ENCODE peak calls at places on chromosome 19, in four cellular contexts. V is IMR-90, Y is H9, I is H1. B is an unnamed sample.

GRCh38 chr19:47319923-47320871 is 10.5 kb downstream of the C5AR1 start:
- DNase-seq in I (no peak), V (no peak), Y (no peak), B (no peak)

GRCh38 chr19:49968279-49968922 is 7.4 kb upstream of the SIGLEC11 start:
- DNase-seq in I (no peak), V (no peak), Y (no peak), B (no peak)

GRCh38 chr19:16445238-16446107 is 26.3 kb downstream of the EPS15L1 start:
- DNase-seq in I (no peak), Y (no peak), V (peak; percentile 83), B (no peak)

GRCh38 chr19:2763687-2764086 is 19.4 kb downstream of the SGTA start:
- DNase-seq in V (no peak), Y (no peak), I (no peak), B (no peak)

GRCh38 chr19:13463296-13463695 is 43.0 kb downstream of the CACNA1A start:
- DNase-seq in V (peak; percentile 15), Y (peak; percentile 48), I (peak; percentile 84), B (peak; percentile 56)

GRCh38 chr19:54209748-54210494 is 9.3 kb downstream of the RPS9 start:
- DNase-seq in V (peak; percentile 98), I (no peak), Y (no peak), B (peak; percentile 36)

GRCh38 chr19:5217171-5217570 is 123.4 kb downstream of the PTPRS start:
- DNase-seq in Y (no peak), V (no peak), I (no peak), B (no peak)

GRCh38 chr19:19817357-19817756 is 4.2 kb downstream of the ZNF506 start:
- DNase-seq in V (no peak), I (no peak), Y (no peak), B (peak; percentile 3)

GRCh38 chr19:17260842-17261325 is 3.7 kb downstream of the USHBP1 start:
- DNase-seq in I (peak; percentile 95), V (peak; percentile 64), Y (peak; percentile 96), B (peak; percentile 96)

GRCh38 chr19:7515471-7516226 is at the start of gene ZNF358:
- DNase-seq in Y (peak; percentile 84), I (peak; percentile 88), V (peak; percentile 46), B (peak; percentile 86)

GRCh38 chr19:54030895-54031586 is 32.7 kb downstream of the VSTM1 start:
- DNase-seq in Y (no peak), V (peak; percentile 24), I (no peak), B (peak; percentile 47)

GRCh38 chr19:23802290-23802689 is 43.6 kb upstream of the ZNF681 start:
- DNase-seq in I (no peak), V (no peak), Y (no peak), B (no peak)

GRCh38 chr19:37932985-37933953 is 26.3 kb downstream of the SIPA1L3 start:
- DNase-seq in V (peak; percentile 61), I (no peak), Y (peak; percentile 48), B (peak; percentile 28)

GRCh38 chr19:32453736-32454135 is 48.2 kb downstream of the DPY19L3 start:
- DNase-seq in I (no peak), Y (no peak), V (peak; percentile 54), B (no peak)

GRCh38 chr19:11421607-11422098 is 2.5 kb upstream of the RGL3 start:
- DNase-seq in V (no peak), Y (peak; percentile 92), I (peak; percentile 100), B (peak; percentile 83)

GRCh38 chr19:366951-367350 is 22.4 kb upstream of the MIER2 start:
- DNase-seq in I (no peak), V (no peak), Y (peak; percentile 11), B (no peak)

GRCh38 chr19:14089662-14090508 is 666 bp downstream of the SAMD1 start:
- DNase-seq in Y (no peak), V (peak; percentile 74), I (peak; percentile 62), B (peak; percentile 63)

GRCh38 chr19:50046649-50047503 is 21.1 kb downstream of the ZNF473 start:
- DNase-seq in V (peak; percentile 18), I (peak; percentile 84), Y (no peak), B (peak; percentile 57)

GRCh38 chr19:662207-662961 is 630 bp downstream of the RNF126 start:
- DNase-seq in I (no peak), Y (no peak), V (peak; percentile 38), B (peak; percentile 78)

GRCh38 chr19:1324792-1325567 is 39.3 kb downstream of the EFNA2 start:
- DNase-seq in V (peak; percentile 61), Y (no peak), I (no peak), B (no peak)

GRCh38 chr19:57118848-57119247 is 937 bp upstream of the USP29 start:
- DNase-seq in V (no peak), Y (no peak), I (no peak), B (no peak)

GRCh38 chr19:43534811-43535761 is 2.1 kb downstream of the ZNF575 start:
- DNase-seq in V (peak; percentile 61), Y (peak; percentile 92), I (peak; percentile 89), B (peak; percentile 93)

GRCh38 chr19:422213-422916 is 13.4 kb upstream of the C2CD4C start:
- DNase-seq in I (no peak), Y (no peak), V (no peak), B (no peak)

GRCh38 chr19:1819976-1820255 is 7.8 kb upstream of the ATP8B3 start:
- DNase-seq in I (no peak), V (no peak), Y (no peak), B (no peak)

GRCh38 chr19:2271516-2272103 is 10.4 kb downstream of the PEAK3 start:
- DNase-seq in V (peak; percentile 75), Y (peak; percentile 34), I (no peak), B (no peak)

GRCh38 chr19:39356647-39357046 is 14.4 kb downstream of the SAMD4B start:
- DNase-seq in V (no peak), Y (no peak), I (no peak), B (no peak)

GRCh38 chr19:39363909-39364457 is 21.8 kb downstream of the SAMD4B start:
- DNase-seq in V (peak; percentile 80), Y (no peak), I (no peak), B (no peak)

GRCh38 chr19:39362682-39363657 is 20.7 kb downstream of the SAMD4B start:
- DNase-seq in V (peak; percentile 85), I (no peak), Y (no peak), B (no peak)

GRCh38 chr19:39359026-39359425 is 16.8 kb downstream of the SAMD4B start:
- DNase-seq in Y (no peak), I (no peak), V (no peak), B (no peak)

DNA sequence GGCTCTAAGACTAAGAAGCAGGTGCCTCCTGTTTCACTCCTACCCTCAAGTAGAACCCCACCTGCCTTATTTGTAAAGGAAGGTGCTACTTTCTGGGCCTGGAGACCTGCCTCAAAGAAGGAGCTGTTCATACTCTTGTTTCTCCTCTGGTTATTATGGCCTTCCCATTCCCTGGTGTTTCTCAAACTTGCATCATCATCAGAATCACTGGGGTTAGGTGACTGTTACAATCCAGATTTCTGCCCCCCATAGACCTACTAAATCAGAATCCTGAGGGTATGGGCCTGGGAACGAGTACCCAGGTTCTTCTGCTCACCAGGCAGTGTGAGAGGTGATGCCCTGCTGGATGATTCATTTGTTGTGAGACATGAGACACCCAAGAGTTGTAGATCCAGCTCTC is 18.4 kb downstream of the SAMD4B start:
- DNase-seq in V (no peak), Y (no peak), I (no peak), B (no peak)
- H4K5ac ChIP-seq in V (no peak overlapping the region), Y (no peak overlapping the region), I (no peak overlapping the region), B (no peak overlapping the region)

GRCh38 chr19:45615795-45616708 is 14.0 kb upstream of the GPR4 start:
- DNase-seq in Y (peak; percentile 98), V (peak; percentile 80), I (peak; percentile 99), B (peak; percentile 100)
- H3K56ac ChIP-seq in Y (no peak overlapping the region), V (no peak overlapping the region), I (peak overlapping the region; percentile 65), B (peak overlapping the region; percentile 95)

DNA sequence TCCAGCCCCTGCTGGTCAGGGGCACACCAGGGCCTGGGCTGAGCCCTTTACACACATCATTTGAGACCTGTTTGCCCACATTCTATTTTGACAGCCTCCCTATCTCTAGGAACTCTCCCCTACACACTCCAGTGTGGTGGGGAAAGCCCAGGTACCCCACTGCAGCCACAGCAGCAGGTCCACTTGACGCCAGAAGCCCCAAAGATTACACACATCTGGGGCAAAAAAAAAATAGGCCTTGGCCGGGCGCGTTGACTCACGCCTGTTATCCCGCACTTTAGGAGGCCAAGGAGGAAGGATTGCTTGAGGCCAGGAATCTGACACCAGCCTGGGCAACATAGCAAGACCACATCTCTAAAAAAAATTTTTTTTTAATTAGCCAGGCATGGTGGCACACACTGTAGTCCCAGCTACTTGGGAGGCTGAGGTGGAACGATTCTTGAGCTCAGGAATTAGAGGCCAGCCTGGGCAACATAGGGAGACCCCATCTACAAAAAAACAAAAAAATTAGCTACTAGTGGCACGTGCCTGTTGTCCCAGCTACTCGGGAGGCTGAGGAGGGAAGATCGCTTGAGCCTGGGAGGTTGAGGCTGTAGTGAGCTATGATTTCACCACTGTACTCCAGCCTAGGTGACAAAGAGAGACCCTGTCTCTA is 18.0 kb upstream of the CD22 start:
- DNase-seq in I (no peak), Y (no peak), V (no peak), B (no peak)
- H3K4me1 ChIP-seq in I (no peaks in the 10 kb centered on the region), Y (no peaks in the 10 kb centered on the region), V (no peaks in the 10 kb centered on the region), B (no peaks in the 10 kb centered on the region)

DNA sequence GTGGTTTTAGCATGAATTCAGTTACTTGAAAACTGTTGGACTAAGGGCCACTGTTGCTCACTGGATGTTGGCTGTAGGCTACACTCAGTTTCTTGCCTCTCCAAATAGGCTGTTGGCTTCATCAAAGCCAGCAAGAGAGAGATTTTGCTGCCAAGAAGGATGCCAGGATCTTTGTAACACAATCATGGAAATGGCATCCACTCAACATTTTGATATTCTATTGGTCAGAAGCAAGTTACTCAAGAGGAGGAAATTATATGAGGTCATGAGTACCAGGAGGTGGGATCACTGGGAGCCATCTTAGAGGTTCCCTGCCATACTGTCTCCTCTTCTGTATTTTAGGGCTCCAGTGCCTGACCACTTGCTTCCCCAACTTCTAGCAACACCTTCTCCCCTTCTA is 30.6 kb downstream of the SYDE1 start:
- DNase-seq in Y (no peak), I (no peak), V (peak; percentile 70), B (no peak)
- H4K5ac ChIP-seq in Y (no peak overlapping the region), I (no peak overlapping the region), V (peak overlapping the region; percentile 81), B (no peak overlapping the region)

GRCh38 chr19:18668252-18668631 is 15.2 kb upstream of the CRTC1 start:
- DNase-seq in V (no peak), Y (no peak), I (no peak), B (no peak)
- H3K56ac ChIP-seq in V (no peak overlapping the region), Y (no peak overlapping the region), I (no peak overlapping the region), B (no peak overlapping the region)

DNA sequence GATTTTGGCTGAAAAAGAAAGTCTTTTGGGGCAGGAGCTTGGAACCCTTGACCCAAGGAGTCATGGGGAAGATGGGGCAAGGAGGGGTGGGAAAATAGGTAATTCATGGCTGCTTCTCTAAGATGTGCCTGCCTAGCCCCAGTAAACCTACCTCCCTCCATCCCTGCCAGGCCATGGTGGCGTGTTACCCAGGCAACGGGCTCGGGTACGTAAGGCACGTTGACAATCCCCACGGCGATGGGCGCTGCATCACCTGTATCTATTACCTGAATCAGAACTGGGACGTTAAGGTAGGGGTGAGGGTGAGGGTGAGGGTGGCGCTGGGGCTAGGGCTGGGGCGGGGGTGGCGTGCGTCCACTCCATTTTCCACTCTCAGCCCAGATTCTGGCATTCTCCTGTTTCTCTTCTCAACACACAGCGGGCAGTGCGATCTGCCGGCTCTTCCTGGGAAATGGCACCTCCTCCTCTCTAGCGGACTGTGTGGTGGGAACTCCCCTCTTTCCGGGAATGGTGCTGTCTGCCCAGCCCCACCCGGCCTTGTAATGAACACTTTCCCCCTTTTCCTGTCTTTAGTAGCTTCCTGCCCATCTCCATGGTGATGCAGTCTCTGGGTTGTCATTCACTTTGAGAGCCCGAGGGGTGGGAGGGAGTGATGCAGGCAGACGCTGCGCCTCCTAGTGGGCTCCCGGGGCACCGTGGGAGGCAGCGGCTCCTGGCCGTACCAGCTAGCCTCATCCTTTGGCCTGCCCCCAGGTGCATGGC is 7.6 kb downstream of the EGLN2 start:
- DNase-seq in Y (peak; percentile 99), I (peak; percentile 95), V (peak; percentile 95), B (peak; percentile 100)
- H3K4me1 ChIP-seq in Y (peaks cover 15% of the 10 kb centered on the region), I (peaks cover 35% of the 10 kb centered on the region), V (peaks cover 28% of the 10 kb centered on the region), B (peaks cover 8% of the 10 kb centered on the region)

GRCh38 chr19:28727133-28727834 is 485.7 kb downstream of the UQCRFS1 start:
- DNase-seq in V (no peak), Y (peak; percentile 83), I (peak; percentile 88), B (peak; percentile 81)
- H4K5ac ChIP-seq in V (no peak overlapping the region), Y (no peak overlapping the region), I (no peak overlapping the region), B (no peak overlapping the region)